ENCODE peak calls at places on chromosomes 11 and 22, in six cellular contexts. K is stomach, E is A549, Z is tibial nerve, N is heart left ventricle, S is sigmoid colon. A is an unnamed sample.

GRCh38 chr11:134580635-134581025 is 168.6 kb upstream of the B3GAT1 start:
- DNase-seq in N (no peak), S (peak), E (no peak), Z (no peak), K (no peak), A (no peak)

GRCh38 chr11:72069787-72070251 is 10.5 kb downstream of the NUMA1 start:
- DNase-seq in E (peak), S (peak), Z (peak), N (peak), K (peak), A (peak)

GRCh38 chr11:30291331-30291730 is 31.6 kb upstream of the ARL14EP start:
- DNase-seq in S (no peak), K (no peak), N (no peak), Z (no peak), E (no peak), A (no peak)

GRCh38 chr22:45887202-45888131 is 89.5 kb downstream of the WNT7B start:
- DNase-seq in E (no peak), K (peak), Z (no peak), S (peak), N (no peak), A (peak)

GRCh38 chr11:46378811-46379482 is 2.5 kb upstream of the MDK start:
- DNase-seq in K (no peak), E (no peak), S (no peak), N (no peak), Z (no peak), A (no peak)

GRCh38 chr11:36156486-36157150 is 132.6 kb downstream of the COMMD9 start:
- DNase-seq in K (no peak), Z (no peak), S (no peak), E (no peak), N (no peak), A (no peak)

GRCh38 chr11:77677138-77677537 is 39.5 kb upstream of the CLNS1A start:
- DNase-seq in N (no peak), S (no peak), E (no peak), Z (no peak), K (no peak), A (no peak)

GRCh38 chr11:126032374-126032773 is 30.3 kb downstream of the CDON start:
- DNase-seq in K (no peak), Z (no peak), S (no peak), N (no peak), E (no peak), A (no peak)

GRCh38 chr22:39748877-39749276 is 144.7 kb downstream of the ENTHD1 start:
- DNase-seq in E (no peak), S (no peak), K (no peak), Z (no peak), N (no peak), A (no peak)

GRCh38 chr11:119284344-119285157 is 32.4 kb downstream of the MCAM start:
- DNase-seq in E (peak), Z (no peak), N (no peak), S (no peak), K (no peak), A (no peak)

GRCh38 chr11:94768602-94769511 is 701 bp downstream of the AMOTL1 start:
- DNase-seq in E (no peak), S (peak), Z (peak), N (peak), K (peak), A (peak)

GRCh38 chr11:120394119-120394518 is 57.9 kb downstream of the ARHGEF12 start:
- DNase-seq in S (no peak), Z (no peak), E (no peak), N (no peak), K (no peak), A (no peak)

GRCh38 chr22:43435851-43436535 is 24.2 kb downstream of the MPPED1 start:
- DNase-seq in K (peak), E (no peak), S (no peak), Z (no peak), N (no peak), A (no peak)

GRCh38 chr22:49297871-49298721 is 529.6 kb downstream of the BRD1 start:
- DNase-seq in E (no peak), Z (peak), N (no peak), S (no peak), K (peak), A (no peak)

GRCh38 chr11:27150098-27150497 is 109.5 kb downstream of the BBOX1 start:
- DNase-seq in K (no peak), N (no peak), Z (no peak), S (no peak), E (no peak), A (no peak)

GRCh38 chr11:95500466-95500865 is 269.5 kb upstream of the SESN3 start:
- DNase-seq in Z (no peak), N (no peak), E (no peak), K (no peak), S (no peak), A (no peak)

GRCh38 chr11:34341096-34341495 is 16.7 kb downstream of the ABTB2 start:
- DNase-seq in S (no peak), Z (no peak), E (no peak), K (no peak), N (no peak), A (no peak)

GRCh38 chr11:96168623-96169022 is 174.4 kb downstream of the MAML2 start:
- DNase-seq in E (peak), N (peak), S (peak), K (no peak), Z (no peak), A (peak)

GRCh38 chr11:103792981-103793468 is 243.4 kb upstream of the DDI1 start:
- DNase-seq in S (no peak), K (no peak), E (no peak), N (no peak), Z (no peak), A (no peak)

GRCh38 chr22:42174062-42174461 is 43.5 kb upstream of the CYP2D6 start:
- DNase-seq in S (no peak), N (no peak), E (no peak), Z (no peak), K (no peak), A (no peak)

GRCh38 chr22:20904008-20904979 is 12.9 kb upstream of the CRKL start:
- DNase-seq in K (no peak), E (peak), N (no peak), Z (no peak), S (no peak), A (peak)

GRCh38 chr22:28497188-28497587 is 182.5 kb downstream of the TTC28 start:
- DNase-seq in S (no peak), E (no peak), Z (no peak), K (no peak), N (no peak), A (no peak)

GRCh38 chr11:64241430-64242153 is 697 bp downstream of the FKBP2 start:
- DNase-seq in Z (peak), N (peak), S (peak), E (peak), K (peak), A (no peak)
- TF ChIP-seq CTCF in Z (peak), N (no peak), S (no peak), E (no peak), K (no peak), A (no peak)

GRCh38 chr22:19545935-19546207 is 21.7 kb upstream of the CLDN5 start:
- DNase-seq in S (no peak), N (no peak), K (no peak), Z (no peak), E (no peak), A (no peak)

GRCh38 chr22:19540394-19540793 is 16.2 kb upstream of the CLDN5 start:
- DNase-seq in E (no peak), N (no peak), S (no peak), K (no peak), Z (no peak), A (no peak)

GRCh38 chr22:19547620-19548019 is 23.4 kb upstream of the CLDN5 start:
- DNase-seq in S (no peak), N (no peak), Z (no peak), K (no peak), E (no peak), A (no peak)

GRCh38 chr22:19546680-19547079 is 22.5 kb upstream of the CLDN5 start:
- DNase-seq in E (no peak), Z (no peak), N (no peak), K (no peak), S (no peak), A (no peak)

GRCh38 chr22:19543970-19544708 is 19.9 kb upstream of the CLDN5 start:
- DNase-seq in S (no peak), N (no peak), E (no peak), K (peak), Z (no peak), A (no peak)
- TF ChIP-seq POLR2A in S (no peak), N (no peak), E (no peak), K (no peak), Z (no peak), A (no peak)

GRCh38 chr11:33323421-33323820 is 66.2 kb downstream of the HIPK3 start:
- DNase-seq in Z (no peak), E (no peak), N (no peak), S (no peak), K (no peak), A (no peak)
- H3K4me3 ChIP-seq in Z (no peak), E (no peak), N (no peak), S (no peak), K (no peak), A (no peak)

DNA sequence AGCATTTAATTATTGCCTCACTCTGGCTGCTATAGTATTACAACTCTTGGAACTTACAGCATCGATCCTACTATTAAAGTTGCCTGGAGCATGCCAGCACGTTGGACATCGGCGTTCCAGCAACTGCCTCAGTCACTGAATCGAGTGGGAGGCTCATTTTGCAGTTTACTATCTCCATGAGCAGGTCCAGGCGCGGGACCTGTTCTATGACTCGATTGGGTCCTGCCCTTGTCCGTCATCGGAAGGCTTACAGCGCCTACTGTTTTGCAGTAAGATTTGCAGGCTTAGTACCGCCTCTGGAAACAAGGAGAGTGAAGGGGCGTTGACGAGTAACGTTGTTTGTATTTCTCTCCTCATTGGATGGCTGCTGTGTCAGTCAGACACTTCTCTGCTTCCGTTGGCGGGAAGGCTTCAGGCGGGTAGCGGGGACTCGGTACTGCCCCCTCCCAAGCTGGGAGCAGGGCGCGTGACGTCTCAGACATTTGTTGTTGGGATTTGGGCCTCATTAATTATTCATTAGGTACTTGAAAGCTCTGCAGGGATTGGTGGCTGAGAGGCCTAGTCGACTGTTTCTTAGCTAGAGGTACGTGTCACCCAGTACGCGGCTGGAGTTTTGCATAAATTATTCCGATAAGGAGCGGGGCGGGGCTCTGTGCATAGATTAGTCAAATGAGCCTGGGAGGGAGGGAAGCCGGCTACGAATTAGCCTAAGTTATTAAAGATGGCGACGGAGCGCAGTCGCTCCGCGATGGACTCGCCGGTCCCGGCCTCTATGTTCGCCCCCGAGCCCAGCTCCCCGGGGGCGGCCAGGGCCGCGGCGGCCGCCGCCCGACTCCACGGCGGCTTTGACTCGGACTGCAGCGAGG is at the start of gene GTPBP1:
- DNase-seq in E (peak), Z (peak), N (peak), S (peak), K (peak), A (peak)
- TF ChIP-seq CTCF in E (no peak), Z (peak), N (no peak), S (no peak), K (no peak), A (no peak)

GRCh38 chr11:2375341-2375853 is 1.7 kb upstream of the CD81 start:
- DNase-seq in E (no peak), K (no peak), S (peak), Z (no peak), N (peak), A (no peak)

GRCh38 chr11:2378527-2379210 is 1.6 kb downstream of the CD81 start:
- DNase-seq in Z (peak), K (no peak), N (peak), S (peak), E (no peak), A (no peak)

GRCh38 chr11:2377511-2378443 is 667 bp downstream of the CD81 start:
- DNase-seq in E (peak), K (peak), Z (peak), S (peak), N (peak), A (peak)

GRCh38 chr11:2375964-2376551 is 1.1 kb upstream of the CD81 start:
- DNase-seq in E (no peak), K (no peak), N (no peak), Z (no peak), S (no peak), A (no peak)

DNA sequence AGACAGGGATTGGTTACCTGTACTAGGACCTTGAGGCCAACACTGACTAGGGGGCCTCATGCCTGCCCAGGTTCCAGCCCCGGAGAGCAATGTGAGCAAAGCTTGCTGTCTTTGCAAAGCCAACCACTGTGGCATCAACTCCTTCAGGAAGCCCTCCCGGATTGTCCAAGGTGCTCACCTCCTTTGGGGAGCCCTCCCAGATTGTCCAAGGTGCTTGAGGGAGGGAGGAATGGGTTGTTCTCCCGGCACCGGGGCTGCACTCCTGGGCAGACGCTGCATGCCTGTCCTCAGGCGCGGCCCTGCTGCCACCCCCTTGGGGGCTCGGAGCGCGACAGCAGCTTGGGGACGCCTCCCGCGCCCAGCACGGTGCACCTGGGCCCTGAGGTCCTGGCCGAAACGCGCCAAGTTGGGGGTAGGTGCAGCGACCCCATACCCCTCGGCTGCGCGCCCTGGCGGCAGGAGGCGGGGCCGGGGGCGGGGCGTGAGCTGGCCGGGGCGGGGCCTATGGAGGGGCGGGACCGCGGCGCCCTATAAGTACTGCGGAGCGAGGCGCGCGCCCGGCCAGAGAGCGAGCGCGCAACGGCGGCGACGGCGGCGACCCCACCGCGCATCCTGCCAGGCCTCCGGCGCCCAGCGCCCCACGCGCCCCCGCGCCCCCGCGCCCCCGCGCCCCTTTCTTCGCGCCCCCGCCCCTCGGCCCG is at the start of gene CD81:
- DNase-seq in K (peak), S (no peak), N (peak), E (peak), Z (no peak), A (peak)
- TF ChIP-seq POLR2A in K (no peak), S (no peak), N (no peak), E (peak), Z (no peak), A (peak)

GRCh38 chr22:35352214-35353111 is 28.4 kb upstream of the HMOX1 start:
- DNase-seq in N (peak), E (peak), S (peak), K (peak), Z (peak), A (peak)
- H3K4me3 ChIP-seq in N (no peak), E (no peak), S (no peak), K (no peak), Z (no peak), A (no peak)

GRCh38 chr11:68753300-68753699 is 2.0 kb upstream of the TESMIN start:
- DNase-seq in N (no peak), S (no peak), Z (no peak), K (no peak), E (no peak), A (no peak)
- TF ChIP-seq CTCF in N (no peak), S (no peak), Z (no peak), K (no peak), E (no peak), A (no peak)

GRCh38 chr11:83007909-83008580 is 63.7 kb downstream of the RAB30 start:
- DNase-seq in E (no peak), Z (no peak), K (peak), S (no peak), N (peak), A (no peak)
- TF ChIP-seq POLR2A in E (no peak), Z (no peak), K (no peak), S (no peak), N (no peak), A (no peak)

GRCh38 chr11:60952742-60953170 is 780 bp upstream of the SLC15A3 start:
- DNase-seq in N (no peak), E (no peak), S (no peak), Z (no peak), K (no peak), A (no peak)
- H3K4me3 ChIP-seq in N (peak), E (no peak), S (peak), Z (peak), K (peak), A (no peak)

DNA sequence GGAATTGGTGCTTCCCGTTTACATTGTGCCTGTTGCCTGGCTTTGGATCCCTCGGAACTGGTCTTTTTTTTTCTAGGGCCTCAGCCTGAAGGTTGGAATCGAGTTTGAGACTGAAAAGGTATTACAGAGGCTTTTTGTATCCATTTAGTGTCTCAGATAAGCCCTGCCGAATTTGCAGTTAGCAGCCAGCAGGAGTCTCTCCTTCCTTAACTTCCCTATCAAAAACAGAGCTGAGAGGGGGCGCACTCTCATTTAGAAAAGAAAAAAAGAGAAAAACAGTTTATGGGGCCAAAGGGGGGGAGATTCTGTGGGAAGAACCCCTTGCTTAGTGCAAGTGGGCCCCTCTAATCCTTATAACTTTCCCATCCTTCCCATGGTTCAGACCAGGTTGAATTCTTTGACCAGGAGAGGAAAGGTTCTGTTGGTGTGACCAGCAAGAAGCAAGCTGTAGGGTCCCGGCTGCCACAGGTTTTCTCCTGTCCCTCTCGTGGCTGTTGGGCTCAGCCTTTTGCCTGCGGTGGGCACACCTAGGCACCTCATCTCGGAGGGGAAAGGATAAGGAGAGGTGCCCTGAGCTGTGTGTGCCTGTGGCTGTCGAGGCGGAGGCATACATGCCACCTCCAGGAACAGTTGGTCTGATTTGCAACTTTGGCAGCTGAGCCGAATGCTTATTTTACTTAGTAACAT is 565.1 kb upstream of the CNTN5 start:
- DNase-seq in N (no peak), Z (no peak), E (no peak), S (no peak), K (no peak), A (no peak)
- TF ChIP-seq CTCF in N (no peak), Z (no peak), E (no peak), S (no peak), K (no peak), A (no peak)